ENCODE peak calls at places on chromosome 3, in five cellular contexts. J is fibroblast of pulmonary artery, V is GM12864, P is choroid plexus epithelial cell, R is uterus. M is an unnamed sample.

GRCh38 chr3:24363242-24363641 is 131.4 kb downstream of the THRB start:
- DNase-seq in J (peak; percentile 18), R (no peak), P (peak; percentile 53), V (no peak), M (no peak)

GRCh38 chr3:141940204-141940776 is 63.8 kb downstream of the ATP1B3 start:
- DNase-seq in V (no peak), R (no peak), J (peak; percentile 63), P (peak; percentile 28), M (peak; percentile 91)

GRCh38 chr3:196120291-196120951 is 38.5 kb upstream of the TFRC start:
- DNase-seq in P (peak; percentile 5), V (no peak), J (no peak), R (no peak), M (no peak)

GRCh38 chr3:134354612-134355275 is 19.5 kb downstream of the AMOTL2 start:
- DNase-seq in J (no peak), V (no peak), P (no peak), R (peak; percentile 13), M (peak; percentile 39)

GRCh38 chr3:166274342-166274741 is 437.1 kb upstream of the BCHE start:
- DNase-seq in V (no peak), R (no peak), P (no peak), J (peak; percentile 17), M (no peak)

GRCh38 chr3:172658344-172659245 is 52.3 kb downstream of the NCEH1 start:
- DNase-seq in R (peak; percentile 27), J (peak; percentile 100), P (peak; percentile 100), V (no peak), M (peak; percentile 94)

GRCh38 chr3:192571197-192571791 is 156.0 kb downstream of the FGF12 start:
- DNase-seq in P (peak; percentile 56), R (peak; percentile 69), V (no peak), J (peak; percentile 56), M (peak; percentile 21)

GRCh38 chr3:51401639-51402166 is 10.6 kb downstream of the RBM15B start:
- DNase-seq in P (no peak), J (no peak), R (no peak), V (no peak), M (no peak)

GRCh38 chr3:168865022-168865551 is 769.4 kb upstream of the GOLIM4 start:
- DNase-seq in P (peak; percentile 65), V (no peak), J (peak; percentile 70), R (no peak), M (peak; percentile 21)

GRCh38 chr3:58724376-58724775 is 57.8 kb upstream of the FAM3D start:
- DNase-seq in R (no peak), V (no peak), P (no peak), J (no peak), M (no peak)

GRCh38 chr3:123480428-123480827 is 31.5 kb upstream of the ADCY5 start:
- DNase-seq in R (no peak), P (no peak), J (no peak), V (no peak), M (no peak)

GRCh38 chr3:187507905-187508304 is 139.7 kb downstream of the RTP4 start:
- DNase-seq in R (no peak), P (no peak), J (no peak), V (no peak), M (no peak)

GRCh38 chr3:194092770-194093336 is 43.1 kb upstream of the HES1 start:
- DNase-seq in V (no peak), R (no peak), P (no peak), J (no peak), M (no peak)

GRCh38 chr3:69226071-69226470 is 103.7 kb upstream of the LMOD3 start:
- DNase-seq in J (no peak), P (no peak), V (no peak), R (no peak), M (no peak)

GRCh38 chr3:43071313-43071893 is 34.5 kb downstream of the POMGNT2 start:
- DNase-seq in V (no peak), J (no peak), P (peak; percentile 7), R (no peak), M (no peak)

GRCh38 chr3:123397050-123397590 is 51.8 kb downstream of the ADCY5 start:
- DNase-seq in V (no peak), P (no peak), R (no peak), J (no peak), M (no peak)

GRCh38 chr3:5194801-5195509 is 7.4 kb downstream of the EDEM1 start:
- DNase-seq in J (peak; percentile 87), P (peak; percentile 94), V (no peak), R (peak; percentile 25), M (peak; percentile 86)

GRCh38 chr3:9146367-9147071 is 102.9 kb downstream of the SRGAP3 start:
- DNase-seq in V (no peak), J (no peak), P (no peak), R (no peak), M (no peak)

GRCh38 chr3:62529230-62529629 is 155.9 kb upstream of the FEZF2 start:
- DNase-seq in P (peak; percentile 44), J (peak; percentile 43), R (no peak), V (no peak), M (no peak)

GRCh38 chr3:194326192-194327029 is 24.7 kb downstream of the CPN2 start:
- DNase-seq in R (no peak), J (peak; percentile 41), P (no peak), V (no peak), M (peak; percentile 11)

GRCh38 chr3:85780806-85781205 is 822.0 kb downstream of the CADM2 start:
- DNase-seq in J (no peak), R (no peak), P (no peak), V (no peak), M (no peak)

GRCh38 chr3:170058127-170058526 is 20.3 kb downstream of the GPR160 start:
- DNase-seq in J (no peak), V (no peak), R (no peak), P (no peak), M (no peak)

GRCh38 chr3:136266468-136266867 is 16.3 kb downstream of the PCCB start:
- DNase-seq in V (no peak), P (peak; percentile 67), R (no peak), J (peak; percentile 22), M (peak; percentile 74)

GRCh38 chr3:63674586-63674985 is 22.1 kb downstream of the SNTN start:
- DNase-seq in V (no peak), P (no peak), R (no peak), J (no peak), M (no peak)

GRCh38 chr3:55486857-55487375 is at the start of gene WNT5A:
- DNase-seq in R (peak; percentile 35), J (peak; percentile 52), P (peak; percentile 67), V (no peak), M (no peak)

GRCh38 chr3:175208316-175208715 is 349.2 kb downstream of the NAALADL2 start:
- DNase-seq in R (no peak), J (peak; percentile 50), V (no peak), P (peak; percentile 63), M (peak; percentile 23)

GRCh38 chr3:187082976-187083375 is 56.3 kb downstream of the RPL39L start:
- DNase-seq in R (no peak), J (no peak), V (no peak), P (no peak), M (no peak)

GRCh38 chr3:195875482-195876236 is 32.7 kb downstream of the TNK2 start:
- DNase-seq in P (no peak), J (no peak), V (no peak), R (no peak), M (no peak)

GRCh38 chr3:155704041-155704440 is 40.8 kb downstream of the PLCH1 start:
- DNase-seq in R (no peak), J (no peak), V (no peak), P (no peak), M (no peak)

GRCh38 chr3:187264051-187264450 is 27.5 kb downstream of the MASP1 start:
- DNase-seq in P (peak; percentile 85), V (no peak), J (peak; percentile 69), R (no peak), M (peak; percentile 84)

GRCh38 chr3:34268032-34268760 is 469.8 kb downstream of the PDCD6IP start:
- DNase-seq in V (no peak), J (peak; percentile 20), P (peak; percentile 63), R (no peak), M (no peak)

GRCh38 chr3:23113455-23114171 is 89.5 kb upstream of the UBE2E2 start:
- DNase-seq in V (no peak), P (peak; percentile 76), R (peak; percentile 26), J (peak; percentile 68), M (peak; percentile 10)

GRCh38 chr3:14810070-14810732 is 8.6 kb upstream of the FGD5 start:
- DNase-seq in V (no peak), P (no peak), R (peak; percentile 41), J (peak; percentile 21), M (no peak)

DNA sequence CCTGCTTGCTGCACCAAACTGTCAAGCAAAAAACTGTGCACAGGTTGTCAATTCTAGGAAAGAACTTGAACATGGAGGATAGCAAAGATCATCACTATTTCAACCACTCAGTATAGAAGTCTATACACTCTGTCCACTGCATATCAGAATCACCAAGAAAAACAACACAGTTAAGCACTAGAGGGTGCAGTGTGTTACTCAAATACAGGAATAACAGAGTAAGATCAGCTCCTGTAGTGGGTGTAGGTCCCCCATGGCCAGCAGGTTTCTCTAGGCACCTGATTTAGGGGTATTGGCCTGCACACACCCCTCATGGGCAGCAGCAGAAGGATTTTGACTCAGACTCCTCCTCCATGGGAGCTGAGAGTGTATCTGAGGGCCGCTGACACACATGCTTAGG is 464.1 kb downstream of the EPHA6 start:
- DNase-seq in R (no peak), V (no peak), P (no peak), J (no peak), M (no peak)
- TF ChIP-seq CTCF in R (no peak), V (no peak), P (no peak), J (no peak), M (no peak)

GRCh38 chr3:25576836-25577454 is 87.8 kb downstream of the TOP2B start:
- DNase-seq in P (no peak), J (no peak), R (no peak), V (no peak), M (no peak)
- TF ChIP-seq CTCF in P (no peak), J (no peak), R (no peak), V (peak; percentile 7), M (no peak)

DNA sequence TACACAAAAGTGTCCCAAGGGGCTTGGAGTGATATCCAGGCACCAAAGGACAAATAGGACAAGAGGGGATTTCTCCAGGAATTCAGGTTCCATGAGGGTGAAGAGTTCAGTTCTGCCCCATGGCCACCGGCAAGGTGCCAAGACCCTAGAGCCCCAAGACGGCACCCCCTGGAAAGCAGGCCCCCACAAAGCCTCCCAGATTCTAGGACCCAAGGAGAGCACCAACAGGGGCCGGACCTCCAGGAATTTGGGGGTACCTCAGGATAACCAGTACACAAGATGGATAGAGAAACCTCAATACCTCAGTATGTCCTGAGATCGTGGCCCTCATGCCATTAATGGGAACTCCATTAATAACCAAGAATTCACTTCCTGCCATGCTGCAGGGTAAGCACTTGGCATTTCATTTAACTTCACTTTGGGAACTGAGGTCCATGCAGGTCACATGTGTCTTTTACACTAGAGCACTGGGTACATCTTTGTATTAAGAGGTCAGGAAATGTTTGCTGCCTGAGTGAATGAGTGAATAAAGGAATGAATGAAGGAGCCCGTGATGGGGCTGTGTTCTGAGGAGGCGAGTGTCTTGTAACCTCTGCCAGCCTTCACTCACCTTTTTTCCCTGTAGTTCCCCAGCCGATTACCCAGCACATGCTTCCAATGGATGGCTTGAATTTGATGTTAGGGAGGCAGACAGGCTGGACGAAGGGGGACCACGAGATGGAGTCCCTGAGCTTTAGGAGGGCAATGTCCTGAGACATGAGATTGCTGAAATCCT is 15.5 kb upstream of the PRSS50 start:
- DNase-seq in V (no peak), J (peak; percentile 37), R (no peak), P (peak; percentile 26), M (no peak)
- TF ChIP-seq CTCF in V (no peak), J (peak; percentile 23), R (no peak), P (peak; percentile 43), M (peak; percentile 14)

GRCh38 chr3:46505953-46506352 is 8.2 kb downstream of the RTP3 start:
- DNase-seq in R (no peak), J (no peak), P (no peak), V (no peak), M (no peak)
- TF ChIP-seq CTCF in R (no peak), J (no peak), P (no peak), V (no peak), M (no peak)

M was measured in HFFc6.